ENCODE peak calls at places on chromosomes 6 and 20, in six cellular contexts. One of them, this sample, is unnamed. For H3K9me3, the result is how much of the 10 kb centered on the place peaks cover.

GRCh38 chr20:63103402-63104311 is 96.9 kb upstream of the BHLHE23 start:
- DNase-seq in effector memory CD4-positive, alpha-beta T cell: peak
- DNase-seq in heart left ventricle: peak
- DNase-seq in naive thymus-derived CD4-positive, alpha-beta T cell: peak
- DNase-seq in fibroblast of lung: peak
- DNase-seq in upper lobe of left lung: no peak
- DNase-seq in this sample: peak

GRCh38 chr6:105892577-105893262 is 193.4 kb upstream of the PRDM1 start:
- DNase-seq in effector memory CD4-positive, alpha-beta T cell: no peak
- DNase-seq in heart left ventricle: no peak
- DNase-seq in naive thymus-derived CD4-positive, alpha-beta T cell: no peak
- DNase-seq in fibroblast of lung: peak
- DNase-seq in upper lobe of left lung: no peak
- DNase-seq in this sample: no peak

GRCh38 chr20:20223981-20224380 is 143.9 kb upstream of the INSM1 start:
- DNase-seq in effector memory CD4-positive, alpha-beta T cell: no peak
- DNase-seq in heart left ventricle: no peak
- DNase-seq in naive thymus-derived CD4-positive, alpha-beta T cell: no peak
- DNase-seq in fibroblast of lung: no peak
- DNase-seq in upper lobe of left lung: no peak
- DNase-seq in this sample: no peak

GRCh38 chr6:79705456-79705995 is 74.4 kb downstream of the SH3BGRL2 start:
- DNase-seq in effector memory CD4-positive, alpha-beta T cell: no peak
- DNase-seq in heart left ventricle: no peak
- DNase-seq in naive thymus-derived CD4-positive, alpha-beta T cell: no peak
- DNase-seq in fibroblast of lung: no peak
- DNase-seq in upper lobe of left lung: no peak
- DNase-seq in this sample: no peak

GRCh38 chr20:32966881-32967781 is 37.1 kb downstream of the SUN5 start:
- DNase-seq in effector memory CD4-positive, alpha-beta T cell: peak
- DNase-seq in heart left ventricle: no peak
- DNase-seq in naive thymus-derived CD4-positive, alpha-beta T cell: peak
- DNase-seq in fibroblast of lung: no peak
- DNase-seq in upper lobe of left lung: no peak
- DNase-seq in this sample: peak

GRCh38 chr6:44022296-44022661 is 105.0 kb downstream of the MRPL14 start:
- DNase-seq in effector memory CD4-positive, alpha-beta T cell: no peak
- DNase-seq in heart left ventricle: no peak
- DNase-seq in naive thymus-derived CD4-positive, alpha-beta T cell: no peak
- DNase-seq in fibroblast of lung: peak
- DNase-seq in upper lobe of left lung: no peak
- DNase-seq in this sample: no peak

GRCh38 chr6:33716379-33716778 is 4.9 kb upstream of the UQCC2 start:
- DNase-seq in effector memory CD4-positive, alpha-beta T cell: no peak
- DNase-seq in heart left ventricle: no peak
- DNase-seq in naive thymus-derived CD4-positive, alpha-beta T cell: no peak
- DNase-seq in fibroblast of lung: no peak
- DNase-seq in upper lobe of left lung: no peak
- DNase-seq in this sample: no peak

GRCh38 chr6:18087396-18088165 is 34.9 kb downstream of the NHLRC1 start:
- DNase-seq in effector memory CD4-positive, alpha-beta T cell: no peak
- DNase-seq in heart left ventricle: no peak
- DNase-seq in naive thymus-derived CD4-positive, alpha-beta T cell: no peak
- DNase-seq in fibroblast of lung: no peak
- DNase-seq in upper lobe of left lung: no peak
- DNase-seq in this sample: no peak

GRCh38 chr6:14109411-14109826 is 8.2 kb upstream of the CD83 start:
- DNase-seq in effector memory CD4-positive, alpha-beta T cell: no peak
- DNase-seq in heart left ventricle: no peak
- DNase-seq in naive thymus-derived CD4-positive, alpha-beta T cell: no peak
- DNase-seq in fibroblast of lung: no peak
- DNase-seq in upper lobe of left lung: no peak
- DNase-seq in this sample: no peak

GRCh38 chr6:140105857-140106256 is 731.4 kb upstream of the CITED2 start:
- DNase-seq in effector memory CD4-positive, alpha-beta T cell: no peak
- DNase-seq in heart left ventricle: no peak
- DNase-seq in naive thymus-derived CD4-positive, alpha-beta T cell: no peak
- DNase-seq in fibroblast of lung: peak
- DNase-seq in upper lobe of left lung: no peak
- DNase-seq in this sample: no peak

GRCh38 chr6:88572449-88573139 is 390.8 kb downstream of the RNGTT start:
- DNase-seq in effector memory CD4-positive, alpha-beta T cell: no peak
- DNase-seq in heart left ventricle: no peak
- DNase-seq in naive thymus-derived CD4-positive, alpha-beta T cell: no peak
- DNase-seq in fibroblast of lung: no peak
- DNase-seq in upper lobe of left lung: no peak
- DNase-seq in this sample: no peak

GRCh38 chr6:155327326-155328073 is 13.2 kb upstream of the TFB1M start:
- DNase-seq in effector memory CD4-positive, alpha-beta T cell: peak
- DNase-seq in heart left ventricle: no peak
- DNase-seq in naive thymus-derived CD4-positive, alpha-beta T cell: peak
- DNase-seq in fibroblast of lung: peak
- DNase-seq in upper lobe of left lung: no peak
- DNase-seq in this sample: peak

GRCh38 chr20:34872604-34873224 is at the start of gene GGT7:
- DNase-seq in effector memory CD4-positive, alpha-beta T cell: peak
- DNase-seq in heart left ventricle: peak
- DNase-seq in naive thymus-derived CD4-positive, alpha-beta T cell: peak
- DNase-seq in fibroblast of lung: peak
- DNase-seq in upper lobe of left lung: peak
- DNase-seq in this sample: peak

GRCh38 chr6:80272988-80273387 is 166.5 kb downstream of the BCKDHB start:
- DNase-seq in effector memory CD4-positive, alpha-beta T cell: no peak
- DNase-seq in heart left ventricle: no peak
- DNase-seq in naive thymus-derived CD4-positive, alpha-beta T cell: no peak
- DNase-seq in fibroblast of lung: no peak
- DNase-seq in upper lobe of left lung: no peak
- DNase-seq in this sample: no peak

GRCh38 chr6:145669627-145670034 is 65.7 kb downstream of the EPM2A start:
- DNase-seq in effector memory CD4-positive, alpha-beta T cell: no peak
- DNase-seq in heart left ventricle: no peak
- DNase-seq in naive thymus-derived CD4-positive, alpha-beta T cell: no peak
- DNase-seq in fibroblast of lung: peak
- DNase-seq in upper lobe of left lung: no peak
- DNase-seq in this sample: no peak

GRCh38 chr6:87701676-87702588 is at the start of gene AKIRIN2:
- DNase-seq in effector memory CD4-positive, alpha-beta T cell: peak
- DNase-seq in heart left ventricle: peak
- DNase-seq in naive thymus-derived CD4-positive, alpha-beta T cell: peak
- DNase-seq in fibroblast of lung: peak
- DNase-seq in upper lobe of left lung: peak
- DNase-seq in this sample: peak

GRCh38 chr20:38076548-38076947 is 43.0 kb downstream of the RPRD1B start:
- DNase-seq in effector memory CD4-positive, alpha-beta T cell: no peak
- DNase-seq in heart left ventricle: no peak
- DNase-seq in naive thymus-derived CD4-positive, alpha-beta T cell: no peak
- DNase-seq in fibroblast of lung: no peak
- DNase-seq in upper lobe of left lung: no peak
- DNase-seq in this sample: no peak

GRCh38 chr20:3163099-3164042 is 3.7 kb upstream of the FASTKD5 start:
- DNase-seq in effector memory CD4-positive, alpha-beta T cell: no peak
- DNase-seq in heart left ventricle: peak
- DNase-seq in naive thymus-derived CD4-positive, alpha-beta T cell: no peak
- DNase-seq in fibroblast of lung: no peak
- DNase-seq in upper lobe of left lung: no peak
- DNase-seq in this sample: no peak

GRCh38 chr6:154494592-154494991 is 15.9 kb downstream of the CNKSR3 start:
- DNase-seq in effector memory CD4-positive, alpha-beta T cell: no peak
- DNase-seq in heart left ventricle: no peak
- DNase-seq in naive thymus-derived CD4-positive, alpha-beta T cell: no peak
- DNase-seq in fibroblast of lung: no peak
- DNase-seq in upper lobe of left lung: no peak
- DNase-seq in this sample: no peak

GRCh38 chr6:109865968-109866367 is 112.1 kb upstream of the GPR6 start:
- DNase-seq in effector memory CD4-positive, alpha-beta T cell: no peak
- DNase-seq in heart left ventricle: no peak
- DNase-seq in naive thymus-derived CD4-positive, alpha-beta T cell: no peak
- DNase-seq in fibroblast of lung: no peak
- DNase-seq in upper lobe of left lung: peak
- DNase-seq in this sample: no peak

GRCh38 chr20:21812384-21812783 is 106.9 kb downstream of the PAX1 start:
- DNase-seq in effector memory CD4-positive, alpha-beta T cell: no peak
- DNase-seq in heart left ventricle: no peak
- DNase-seq in naive thymus-derived CD4-positive, alpha-beta T cell: no peak
- DNase-seq in fibroblast of lung: no peak
- DNase-seq in upper lobe of left lung: no peak
- DNase-seq in this sample: no peak

GRCh38 chr6:43884660-43885022 is 114.6 kb downstream of the VEGFA start:
- DNase-seq in effector memory CD4-positive, alpha-beta T cell: no peak
- DNase-seq in heart left ventricle: peak
- DNase-seq in naive thymus-derived CD4-positive, alpha-beta T cell: no peak
- DNase-seq in fibroblast of lung: no peak
- DNase-seq in upper lobe of left lung: no peak
- DNase-seq in this sample: no peak

GRCh38 chr20:59559863-59560262 is 44.5 kb upstream of the PHACTR3 start:
- DNase-seq in effector memory CD4-positive, alpha-beta T cell: no peak
- DNase-seq in heart left ventricle: no peak
- DNase-seq in naive thymus-derived CD4-positive, alpha-beta T cell: no peak
- DNase-seq in fibroblast of lung: no peak
- DNase-seq in upper lobe of left lung: no peak
- DNase-seq in this sample: no peak
- H3K9me3 ChIP-seq in effector memory CD4-positive, alpha-beta T cell: under half
- H3K9me3 ChIP-seq in heart left ventricle: under half
- H3K9me3 ChIP-seq in naive thymus-derived CD4-positive, alpha-beta T cell: under half
- H3K9me3 ChIP-seq in fibroblast of lung: under half
- H3K9me3 ChIP-seq in upper lobe of left lung: under half
- H3K9me3 ChIP-seq in this sample: under half

DNA sequence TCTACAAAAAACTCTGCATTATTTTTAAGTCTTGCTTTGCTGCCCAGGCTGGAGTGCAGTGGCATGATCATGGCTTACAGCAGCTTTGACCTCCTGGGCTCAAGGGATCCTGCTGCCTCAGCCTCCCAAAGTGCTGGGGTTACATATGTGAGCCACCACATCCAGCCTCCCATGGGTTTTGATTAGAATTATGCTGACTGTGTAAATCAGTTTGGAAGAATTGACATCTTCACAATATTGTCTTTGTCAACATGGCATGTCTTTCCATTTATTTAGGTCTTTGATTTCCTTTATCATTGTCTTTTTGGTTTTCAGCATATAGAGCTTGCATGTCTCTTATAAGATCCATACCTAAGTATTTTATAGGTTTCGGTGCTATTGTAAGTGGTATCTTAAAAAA is 13.2 kb upstream of the APCDD1L start:
- DNase-seq in effector memory CD4-positive, alpha-beta T cell: no peak
- DNase-seq in heart left ventricle: no peak
- DNase-seq in naive thymus-derived CD4-positive, alpha-beta T cell: no peak
- DNase-seq in fibroblast of lung: no peak
- DNase-seq in upper lobe of left lung: no peak
- DNase-seq in this sample: no peak
- H3K9me3 ChIP-seq in effector memory CD4-positive, alpha-beta T cell: under half
- H3K9me3 ChIP-seq in heart left ventricle: under half
- H3K9me3 ChIP-seq in naive thymus-derived CD4-positive, alpha-beta T cell: under half
- H3K9me3 ChIP-seq in fibroblast of lung: under half
- H3K9me3 ChIP-seq in upper lobe of left lung: under half
- H3K9me3 ChIP-seq in this sample: under half

GRCh38 chr20:51306521-51307358 is 235.8 kb downstream of the NFATC2 start:
- DNase-seq in effector memory CD4-positive, alpha-beta T cell: peak
- DNase-seq in heart left ventricle: peak
- DNase-seq in naive thymus-derived CD4-positive, alpha-beta T cell: peak
- DNase-seq in fibroblast of lung: peak
- DNase-seq in upper lobe of left lung: peak
- DNase-seq in this sample: peak
- H3K9me3 ChIP-seq in effector memory CD4-positive, alpha-beta T cell: under half
- H3K9me3 ChIP-seq in heart left ventricle: under half
- H3K9me3 ChIP-seq in naive thymus-derived CD4-positive, alpha-beta T cell: under half
- H3K9me3 ChIP-seq in fibroblast of lung: under half
- H3K9me3 ChIP-seq in upper lobe of left lung: under half
- H3K9me3 ChIP-seq in this sample: under half

DNA sequence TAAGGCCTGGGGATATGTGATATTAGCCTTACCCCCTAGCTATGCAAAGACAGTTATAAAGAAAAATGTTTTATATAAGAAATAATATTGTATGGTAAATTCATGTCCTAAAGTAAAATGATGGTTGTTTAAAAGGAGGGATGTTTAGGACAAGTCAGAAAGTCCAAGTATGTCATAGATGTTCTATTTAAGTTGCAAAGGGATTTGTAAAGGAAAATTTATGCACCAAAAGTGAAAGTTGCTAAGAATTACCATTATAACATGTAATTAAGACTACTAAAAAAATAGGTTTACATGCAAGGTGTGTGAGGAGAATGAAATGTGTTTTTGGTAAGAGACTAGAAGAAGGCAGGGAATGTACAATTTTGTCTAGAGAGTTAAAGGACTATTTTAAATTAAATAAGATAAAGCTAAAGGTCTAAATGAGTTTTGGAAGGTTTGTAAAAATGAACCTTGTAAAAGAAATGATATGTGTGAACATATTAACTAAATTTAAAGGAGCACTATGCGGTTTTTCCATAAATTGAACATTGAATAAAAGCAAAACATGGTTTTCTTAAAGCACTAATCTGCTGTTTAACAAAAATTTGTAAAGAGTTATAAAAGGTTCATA is 22.7 kb upstream of the GOPC start:
- DNase-seq in effector memory CD4-positive, alpha-beta T cell: no peak
- DNase-seq in heart left ventricle: no peak
- DNase-seq in naive thymus-derived CD4-positive, alpha-beta T cell: no peak
- DNase-seq in fibroblast of lung: no peak
- DNase-seq in upper lobe of left lung: no peak
- DNase-seq in this sample: no peak
- H3K9me3 ChIP-seq in effector memory CD4-positive, alpha-beta T cell: under half
- H3K9me3 ChIP-seq in heart left ventricle: under half
- H3K9me3 ChIP-seq in naive thymus-derived CD4-positive, alpha-beta T cell: under half
- H3K9me3 ChIP-seq in fibroblast of lung: under half
- H3K9me3 ChIP-seq in upper lobe of left lung: under half
- H3K9me3 ChIP-seq in this sample: under half

DNA sequence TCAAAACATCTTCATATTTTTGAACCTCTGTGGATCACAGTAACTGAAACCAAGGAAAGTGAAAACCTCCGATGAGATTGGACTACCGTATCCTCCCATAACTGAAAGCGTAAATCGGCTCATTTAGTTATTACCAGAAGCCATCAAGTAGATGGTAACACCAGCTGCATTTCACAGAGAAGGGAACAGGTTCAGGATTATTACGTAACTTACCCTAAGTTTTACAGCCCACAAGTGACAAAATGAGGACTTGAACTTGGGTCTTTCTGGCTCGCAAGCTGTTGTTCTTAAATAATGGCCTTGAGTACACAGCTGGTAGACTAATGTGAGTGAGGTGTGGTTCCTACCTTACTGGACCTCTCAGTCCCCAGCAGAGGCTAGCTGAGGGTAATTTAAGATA is 37.9 kb upstream of the CBLN4 start:
- DNase-seq in effector memory CD4-positive, alpha-beta T cell: no peak
- DNase-seq in heart left ventricle: no peak
- DNase-seq in naive thymus-derived CD4-positive, alpha-beta T cell: no peak
- DNase-seq in fibroblast of lung: no peak
- DNase-seq in upper lobe of left lung: no peak
- DNase-seq in this sample: no peak
- H3K9me3 ChIP-seq in effector memory CD4-positive, alpha-beta T cell: under half
- H3K9me3 ChIP-seq in heart left ventricle: under half
- H3K9me3 ChIP-seq in naive thymus-derived CD4-positive, alpha-beta T cell: under half
- H3K9me3 ChIP-seq in fibroblast of lung: under half
- H3K9me3 ChIP-seq in upper lobe of left lung: under half
- H3K9me3 ChIP-seq in this sample: under half